ENCODE peak calls at places on chromosome 11, in ten cellular contexts. V is SK-N-SH, S is GM23338, J is stomach, A is GM12891, L is HCT116, O is transverse colon, M is HepG2, R is sigmoid colon, N is spleen. Z is an unnamed sample.

GRCh38 chr11:119666463-119667131 is 62.4 kb downstream of the NECTIN1 start:
- DNase-seq in O (peak; percentile 79), N (peak; percentile 92), J (peak; percentile 84), S (peak; percentile 90), L (peak; percentile 18), A (peak; percentile 82), V (peak; percentile 92), R (peak; percentile 82), M (peak; percentile 63), Z (no peak)

GRCh38 chr11:415640-416041 is 842 bp upstream of the SIGIRR start:
- DNase-seq in M (no peak), J (no peak), L (no peak), S (no peak), V (no peak), A (no peak), R (no peak), N (peak; percentile 78), O (peak; percentile 17), Z (no peak)

GRCh38 chr11:128530119-128531091 is 57.0 kb downstream of the ETS1 start:
- DNase-seq in L (no peak), S (no peak), V (no peak), N (no peak), R (peak; percentile 89), O (peak; percentile 44), M (no peak), J (peak; percentile 41), A (no peak), Z (no peak)

GRCh38 chr11:86696004-86696403 is 23.6 kb upstream of the ME3 start:
- DNase-seq in L (peak; percentile 27), R (no peak), A (no peak), S (no peak), J (no peak), M (peak; percentile 11), N (no peak), O (no peak), V (no peak), Z (no peak)

GRCh38 chr11:62033191-62034044 is 66.0 kb upstream of the FTH1 start:
- DNase-seq in R (no peak), O (no peak), N (no peak), A (no peak), J (no peak), L (peak; percentile 59), V (no peak), S (no peak), M (peak; percentile 15), Z (no peak)

GRCh38 chr11:81869337-81870065 is 864.2 kb downstream of the FAM181B start:
- DNase-seq in R (no peak), V (no peak), S (no peak), M (no peak), L (no peak), O (peak; percentile 59), A (peak; percentile 4), N (peak; percentile 76), J (peak; percentile 44), Z (no peak)

GRCh38 chr11:57458410-57459111 is 1.8 kb upstream of the RTN4RL2 start:
- DNase-seq in M (no peak), N (peak; percentile 82), R (no peak), O (peak; percentile 56), S (peak; percentile 79), J (peak; percentile 62), A (no peak), V (peak; percentile 84), L (no peak), Z (no peak)

GRCh38 chr11:44977493-44977984 is 26.9 kb upstream of the TP53I11 start:
- DNase-seq in S (peak; percentile 53), M (no peak), L (no peak), V (peak; percentile 57), A (no peak), R (no peak), O (peak; percentile 41), N (no peak), J (peak; percentile 55), Z (no peak)

GRCh38 chr11:76660533-76661305 is 9.8 kb downstream of the LRRC32 start:
- DNase-seq in S (no peak), A (no peak), N (peak; percentile 70), J (no peak), V (no peak), O (peak; percentile 6), L (no peak), M (no peak), R (peak; percentile 62), Z (no peak)

GRCh38 chr11:19283998-19284397 is 43.3 kb upstream of the E2F8 start:
- DNase-seq in V (no peak), R (no peak), J (no peak), L (no peak), O (no peak), N (no peak), A (no peak), S (no peak), M (no peak), Z (no peak)

GRCh38 chr11:90135016-90135415 is 553 bp downstream of the NAALAD2 start:
- DNase-seq in L (no peak), R (no peak), M (no peak), A (no peak), S (peak; percentile 16), V (no peak), J (no peak), N (no peak), O (no peak), Z (no peak)

GRCh38 chr11:114180301-114181055 is 115.7 kb upstream of the NNMT start:
- DNase-seq in A (no peak), S (peak; percentile 74), M (peak; percentile 12), O (peak; percentile 80), J (peak; percentile 77), V (peak; percentile 61), L (no peak), N (no peak), R (no peak), Z (no peak)

GRCh38 chr11:107176148-107177105 is 158.2 kb upstream of the GUCY1A2 start:
- DNase-seq in M (no peak), A (no peak), J (no peak), N (peak; percentile 67), L (no peak), O (no peak), V (no peak), R (peak; percentile 62), S (no peak), Z (no peak)

GRCh38 chr11:44398266-44399045 is 88.5 kb upstream of the ALX4 start:
- DNase-seq in A (no peak), V (no peak), O (no peak), S (no peak), J (no peak), M (no peak), L (no peak), R (no peak), N (no peak), Z (no peak)

GRCh38 chr11:26231252-26231661 is 100.7 kb upstream of the ANO3 start:
- DNase-seq in J (no peak), M (no peak), A (no peak), V (no peak), S (no peak), N (no peak), R (no peak), L (no peak), O (no peak), Z (no peak)

GRCh38 chr11:103433380-103433779 is 324.2 kb downstream of the DYNC2H1 start:
- DNase-seq in R (no peak), M (no peak), O (no peak), A (no peak), S (no peak), L (no peak), N (no peak), V (no peak), J (no peak), Z (peak; percentile 34)

GRCh38 chr11:85619497-85619896 is 7.6 kb downstream of the DLG2 start:
- DNase-seq in S (no peak), V (no peak), J (no peak), A (no peak), M (no peak), L (no peak), R (no peak), O (no peak), N (no peak), Z (no peak)

GRCh38 chr11:121257976-121258375 is 34.6 kb upstream of the SC5D start:
- DNase-seq in V (no peak), A (no peak), N (no peak), S (no peak), J (no peak), L (no peak), M (no peak), O (no peak), R (no peak), Z (no peak)
- TF ChIP-seq POLR2AphosphoS5 in V (no peak), A (no peak), N (no peak), S (no peak), J (no peak), L (no peak), M (no peak), O (peak; percentile 27), R (no peak), Z (no peak)

GRCh38 chr11:129895126-129896041 is at the start of gene NFRKB:
- DNase-seq in M (peak; percentile 72), O (peak; percentile 93), J (peak; percentile 93), R (peak; percentile 90), A (peak; percentile 97), N (peak; percentile 98), V (peak; percentile 99), S (peak; percentile 94), L (peak; percentile 18), Z (peak; percentile 8)
- TF ChIP-seq POLR2AphosphoS5 in M (peak; percentile 90), O (peak; percentile 83), J (peak; percentile 73), R (peak; percentile 92), A (no peak), N (peak; percentile 89), V (peak; percentile 85), S (peak; percentile 85), L (peak; percentile 86), Z (peak; percentile 91)

GRCh38 chr11:110675548-110675947 is 36.7 kb downstream of the ARHGAP20 start:
- DNase-seq in L (no peak), O (no peak), R (no peak), N (no peak), M (no peak), V (no peak), A (no peak), S (no peak), J (no peak), Z (no peak)

DNA sequence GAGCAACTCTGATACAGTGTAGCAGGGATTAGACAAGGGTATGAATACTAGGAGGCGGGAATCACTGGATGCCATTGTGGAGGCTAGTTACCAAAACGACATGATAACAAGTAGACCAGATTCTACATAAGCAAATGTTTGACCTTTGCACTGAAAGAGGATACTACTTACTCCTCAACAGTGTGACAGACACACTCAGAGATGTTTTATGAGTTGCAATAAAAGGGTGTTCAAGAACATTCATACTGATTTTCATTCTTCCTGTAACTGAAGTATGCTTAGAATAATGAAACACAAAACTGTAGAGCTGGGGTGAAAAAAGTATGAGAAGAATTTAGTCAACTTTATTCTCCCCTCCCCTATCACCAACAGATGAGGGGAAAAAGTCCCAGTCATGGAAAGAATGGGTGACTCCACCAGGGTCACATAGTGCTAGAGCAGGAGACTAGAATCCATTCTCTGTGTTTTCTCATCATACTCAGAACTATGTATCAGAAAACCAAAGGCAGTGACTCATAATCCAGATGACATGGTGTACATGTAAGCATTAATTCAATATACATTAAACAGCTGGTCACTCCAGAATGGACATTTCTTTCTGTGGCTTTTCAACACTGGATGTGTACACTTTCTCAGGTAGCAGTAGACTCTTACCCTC is 32.8 kb downstream of the ARHGAP20 start:
- DNase-seq in V (no peak), J (no peak), M (no peak), O (no peak), L (no peak), S (no peak), N (no peak), R (no peak), A (no peak), Z (no peak)
- TF ChIP-seq POLR2AphosphoS5 in V (no peak), J (no peak), M (no peak), O (no peak), L (no peak), S (no peak), N (no peak), R (no peak), A (no peak), Z (no peak)

GRCh38 chr11:65891180-65892136 is 985 bp downstream of the CCDC85B start:
- DNase-seq in L (no peak), S (peak; percentile 83), N (peak; percentile 90), R (peak; percentile 81), V (peak; percentile 65), A (no peak), O (no peak), M (peak; percentile 78), J (no peak), Z (no peak)
- TF ChIP-seq POLR2AphosphoS5 in L (peak; percentile 92), S (peak; percentile 71), N (peak; percentile 80), R (peak; percentile 40), V (peak; percentile 29), A (no peak), O (peak; percentile 22), M (no peak), J (peak; percentile 51), Z (peak; percentile 15)